ENCODE peak calls at places on chromosomes 12 and 14, in four cellular contexts. One of them, this sample, is unnamed.

GRCh38 chr14:102694530-102695171 is 82.6 kb upstream of the TRAF3 start:
- DNase-seq in GM12878: peak
- DNase-seq in K562: peak
- DNase-seq in HepG2: peak
- DNase-seq in this sample: peak

GRCh38 chr14:76309572-76310551 is 66.1 kb upstream of the ESRRB start:
- DNase-seq in GM12878: no peak
- DNase-seq in K562: no peak
- DNase-seq in HepG2: no peak
- DNase-seq in this sample: no peak

GRCh38 chr14:52351561-52352491 is 37.7 kb downstream of the PTGER2 start:
- DNase-seq in HepG2: no peak
- DNase-seq in GM12878: peak
- DNase-seq in K562: no peak
- DNase-seq in this sample: peak

GRCh38 chr14:69812725-69813124 is 15.7 kb upstream of the SLC10A1 start:
- DNase-seq in GM12878: no peak
- DNase-seq in K562: no peak
- DNase-seq in HepG2: peak
- DNase-seq in this sample: peak

GRCh38 chr12:111434680-111435338 is 29.1 kb downstream of the SH2B3 start:
- DNase-seq in K562: no peak
- DNase-seq in GM12878: peak
- DNase-seq in HepG2: no peak
- DNase-seq in this sample: no peak

GRCh38 chr14:76918751-76919421 is 92.7 kb downstream of the LRRC74A start:
- DNase-seq in K562: peak
- DNase-seq in HepG2: peak
- DNase-seq in GM12878: no peak
- DNase-seq in this sample: peak

GRCh38 chr14:49549881-49550280 is 36.3 kb downstream of the RPS29 start:
- DNase-seq in GM12878: no peak
- DNase-seq in K562: no peak
- DNase-seq in HepG2: no peak
- DNase-seq in this sample: peak

GRCh38 chr14:55650992-55651391 is 71.0 kb downstream of the KTN1 start:
- DNase-seq in GM12878: no peak
- DNase-seq in HepG2: no peak
- DNase-seq in K562: no peak
- DNase-seq in this sample: no peak

GRCh38 chr14:74637184-74637562 is 25.1 kb upstream of the LTBP2 start:
- DNase-seq in GM12878: no peak
- DNase-seq in K562: no peak
- DNase-seq in HepG2: no peak
- DNase-seq in this sample: no peak

GRCh38 chr12:105317453-105317852 is 13.0 kb upstream of the C12orf75 start:
- DNase-seq in K562: no peak
- DNase-seq in GM12878: no peak
- DNase-seq in HepG2: no peak
- DNase-seq in this sample: no peak

GRCh38 chr12:49108958-49109404 is 1.7 kb downstream of the LMBR1L start:
- DNase-seq in HepG2: peak
- DNase-seq in GM12878: no peak
- DNase-seq in K562: peak
- DNase-seq in this sample: no peak

GRCh38 chr12:121238086-121238485 is 28.2 kb downstream of the P2RX4 start:
- DNase-seq in HepG2: no peak
- DNase-seq in GM12878: no peak
- DNase-seq in K562: no peak
- DNase-seq in this sample: no peak

GRCh38 chr12:10405294-10405693 is 4.3 kb downstream of the KLRC4 start:
- DNase-seq in K562: no peak
- DNase-seq in HepG2: no peak
- DNase-seq in GM12878: no peak
- DNase-seq in this sample: no peak

GRCh38 chr12:6915023-6915788 is 826 bp downstream of the ENO2 start:
- DNase-seq in GM12878: no peak
- DNase-seq in HepG2: no peak
- DNase-seq in K562: peak
- DNase-seq in this sample: peak

GRCh38 chr12:66013224-66013623 is 117.3 kb downstream of the LLPH start:
- DNase-seq in GM12878: no peak
- DNase-seq in K562: no peak
- DNase-seq in HepG2: no peak
- DNase-seq in this sample: no peak

GRCh38 chr14:94366146-94366887 is 22.1 kb downstream of the SERPINA1 start:
- DNase-seq in K562: no peak
- DNase-seq in HepG2: no peak
- DNase-seq in GM12878: no peak
- DNase-seq in this sample: no peak

GRCh38 chr14:91417134-91417982 is at the start of gene CCDC88C:
- DNase-seq in K562: peak
- DNase-seq in HepG2: peak
- DNase-seq in GM12878: no peak
- DNase-seq in this sample: peak

GRCh38 chr12:76158518-76159321 is 74.2 kb upstream of the NAP1L1 start:
- DNase-seq in GM12878: peak
- DNase-seq in K562: peak
- DNase-seq in HepG2: peak
- DNase-seq in this sample: peak

GRCh38 chr12:18151036-18151435 is 61.0 kb upstream of the RERGL start:
- DNase-seq in HepG2: no peak
- DNase-seq in GM12878: no peak
- DNase-seq in K562: no peak
- DNase-seq in this sample: no peak
- TF ChIP-seq MYC in HepG2: no peak
- TF ChIP-seq MYC in GM12878: no peak
- TF ChIP-seq MYC in K562: no peak
- TF ChIP-seq MYC in this sample: no peak

DNA sequence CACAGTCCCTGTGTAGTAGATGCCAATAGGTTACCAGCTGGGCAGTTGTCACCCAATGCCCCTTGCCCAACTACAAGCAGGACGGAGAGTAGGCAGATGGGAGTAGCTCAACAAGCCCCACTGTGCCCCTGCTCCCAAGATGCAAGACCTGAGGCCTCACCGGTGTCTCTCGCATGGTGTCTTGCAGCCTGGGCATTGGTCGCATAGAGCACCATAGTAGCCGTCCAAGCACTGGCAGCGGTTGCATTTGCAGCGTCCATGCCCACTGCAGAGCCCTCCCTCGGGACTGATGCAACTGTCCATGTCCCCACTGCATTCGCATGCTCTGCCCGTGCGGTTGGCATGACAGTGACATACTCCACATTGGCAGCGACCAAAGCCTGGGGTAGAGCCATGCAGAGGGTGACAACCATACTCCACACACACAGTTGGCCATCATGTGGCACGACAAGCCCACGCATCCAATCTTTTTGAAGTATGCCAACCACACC is 11.9 kb upstream of the CSAD start:
- DNase-seq in HepG2: no peak
- DNase-seq in K562: no peak
- DNase-seq in GM12878: no peak
- DNase-seq in this sample: no peak
- TF ChIP-seq RAD21 in HepG2: no peak
- TF ChIP-seq RAD21 in K562: no peak
- TF ChIP-seq RAD21 in GM12878: no peak
- TF ChIP-seq RAD21 in this sample: no peak

GRCh38 chr12:47862881-47863280 is 41.9 kb downstream of the VDR start:
- DNase-seq in HepG2: no peak
- DNase-seq in GM12878: no peak
- DNase-seq in K562: no peak
- DNase-seq in this sample: no peak

GRCh38 chr12:47862157-47862556 is 42.5 kb upstream of the HDAC7 start:
- DNase-seq in HepG2: no peak
- DNase-seq in GM12878: no peak
- DNase-seq in K562: no peak
- DNase-seq in this sample: no peak

GRCh38 chr12:47863467-47863866 is 41.3 kb downstream of the VDR start:
- DNase-seq in GM12878: no peak
- DNase-seq in HepG2: no peak
- DNase-seq in K562: no peak
- DNase-seq in this sample: no peak

GRCh38 chr12:47863985-47864384 is 40.8 kb downstream of the VDR start:
- DNase-seq in HepG2: peak
- DNase-seq in GM12878: no peak
- DNase-seq in K562: no peak
- DNase-seq in this sample: no peak

GRCh38 chr12:47864646-47865235 is 40.1 kb downstream of the VDR start:
- DNase-seq in GM12878: no peak
- DNase-seq in K562: no peak
- DNase-seq in HepG2: no peak
- DNase-seq in this sample: no peak
- TF ChIP-seq MYC in GM12878: no peak
- TF ChIP-seq MYC in K562: no peak
- TF ChIP-seq MYC in HepG2: no peak
- TF ChIP-seq MYC in this sample: no peak

DNA sequence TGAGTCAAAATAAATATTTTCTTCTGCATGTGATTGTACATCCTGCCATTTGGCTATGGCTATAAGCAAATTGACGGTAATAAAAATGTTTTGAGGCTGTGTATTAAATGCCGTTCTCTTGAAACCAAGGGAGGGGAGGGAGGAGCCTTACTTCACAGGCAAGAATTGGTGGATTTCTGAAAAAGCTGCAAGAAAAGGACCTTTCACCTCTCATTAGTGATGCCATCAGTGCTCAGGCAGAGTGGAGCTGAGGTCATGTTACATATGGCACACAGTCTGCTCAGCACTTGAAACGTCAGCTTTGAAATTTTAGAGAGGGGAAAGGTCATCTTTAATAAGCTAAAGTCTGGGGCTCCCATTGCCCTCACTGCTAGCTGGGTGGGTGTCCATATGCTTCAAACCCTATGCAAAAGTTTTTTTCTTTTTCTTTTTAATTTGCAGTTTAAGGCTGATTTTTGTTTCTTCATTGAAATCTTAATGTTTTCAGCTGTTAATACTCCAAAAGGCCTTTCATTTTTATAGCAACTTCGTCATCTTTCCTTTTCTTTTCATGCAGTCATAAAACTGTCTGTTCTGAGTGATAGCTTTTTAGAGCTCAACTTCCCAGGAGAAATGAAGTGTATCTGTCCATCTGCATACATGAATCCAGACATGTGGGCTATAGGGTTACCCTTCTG is 9.8 kb upstream of the SIX1 start:
- DNase-seq in K562: no peak
- DNase-seq in HepG2: peak
- DNase-seq in GM12878: no peak
- DNase-seq in this sample: no peak
- TF ChIP-seq RAD21 in K562: no peak
- TF ChIP-seq RAD21 in HepG2: no peak
- TF ChIP-seq RAD21 in GM12878: no peak
- TF ChIP-seq RAD21 in this sample: no peak

GRCh38 chr12:109440851-109441490 is 36.1 kb downstream of the KCTD10 start:
- DNase-seq in HepG2: no peak
- DNase-seq in K562: no peak
- DNase-seq in GM12878: no peak
- DNase-seq in this sample: no peak
- TF ChIP-seq MYC in HepG2: no peak
- TF ChIP-seq MYC in K562: no peak
- TF ChIP-seq MYC in GM12878: no peak
- TF ChIP-seq MYC in this sample: no peak

GRCh38 chr12:82866946-82867345 is 180.2 kb downstream of the TMTC2 start:
- DNase-seq in K562: no peak
- DNase-seq in HepG2: no peak
- DNase-seq in GM12878: no peak
- DNase-seq in this sample: no peak

GRCh38 chr12:82873951-82874350 is 187.2 kb downstream of the TMTC2 start:
- DNase-seq in GM12878: no peak
- DNase-seq in HepG2: no peak
- DNase-seq in K562: no peak
- DNase-seq in this sample: no peak

GRCh38 chr12:82867782-82868505 is 181.2 kb downstream of the TMTC2 start:
- DNase-seq in GM12878: no peak
- DNase-seq in HepG2: no peak
- DNase-seq in K562: no peak
- DNase-seq in this sample: no peak

GRCh38 chr12:82873309-82873708 is 186.6 kb downstream of the TMTC2 start:
- DNase-seq in HepG2: no peak
- DNase-seq in GM12878: no peak
- DNase-seq in K562: no peak
- DNase-seq in this sample: no peak

DNA sequence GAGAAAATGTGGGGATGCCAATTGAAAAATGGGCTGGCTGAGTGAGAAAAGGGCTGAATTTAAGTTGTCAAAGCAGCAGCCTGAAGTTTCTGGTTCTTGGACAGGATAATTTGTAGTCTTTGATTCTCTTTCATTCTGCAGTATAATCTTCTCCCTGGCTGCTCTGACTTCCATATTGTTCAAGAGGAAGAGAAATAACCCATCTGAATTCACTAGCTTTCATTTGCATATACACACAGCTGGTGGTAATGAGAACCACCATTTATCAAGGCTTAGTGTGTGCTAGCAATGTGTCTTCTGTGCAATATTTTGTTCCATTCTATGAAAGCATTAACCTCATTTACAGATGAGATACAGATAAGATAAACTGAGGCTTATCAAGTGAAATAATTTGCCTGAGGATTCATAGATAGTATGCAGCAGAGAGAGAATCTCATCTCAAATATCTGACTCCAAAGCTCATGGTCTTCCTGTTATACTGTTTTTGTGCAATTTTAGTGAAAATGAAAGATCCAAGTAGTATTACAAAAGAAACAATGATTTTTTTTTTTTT is 184.2 kb downstream of the TMTC2 start:
- DNase-seq in GM12878: no peak
- DNase-seq in HepG2: no peak
- DNase-seq in K562: no peak
- DNase-seq in this sample: no peak
- TF ChIP-seq RAD21 in GM12878: no peak
- TF ChIP-seq RAD21 in HepG2: no peak
- TF ChIP-seq RAD21 in K562: no peak
- TF ChIP-seq RAD21 in this sample: no peak